ENCODE peak calls at places on chromosomes 4 and X, in four cellular contexts. One of them, this sample, is unnamed.

GRCh38 chr4:88027611-88028608 is 20.5 kb downstream of the PKD2 start:
- DNase-seq in nephron progenitor cell: no peak
- DNase-seq in CD4-positive, alpha-beta T cell: no peak
- DNase-seq in kidney epithelial cell: peak; percentile 72
- DNase-seq in this sample: no peak

GRCh38 chr4:1603413-1604135 is 80.5 kb downstream of the FAM53A start:
- DNase-seq in nephron progenitor cell: no peak
- DNase-seq in CD4-positive, alpha-beta T cell: no peak
- DNase-seq in kidney epithelial cell: no peak
- DNase-seq in this sample: no peak

GRCh38 chrX:85052636-85053343 is 49.1 kb downstream of the APOOL start:
- DNase-seq in nephron progenitor cell: no peak
- DNase-seq in CD4-positive, alpha-beta T cell: no peak
- DNase-seq in kidney epithelial cell: peak; percentile 7
- DNase-seq in this sample: no peak

GRCh38 chr4:80989921-80990544 is 40.5 kb upstream of the BMP3 start:
- DNase-seq in nephron progenitor cell: peak; percentile 15
- DNase-seq in CD4-positive, alpha-beta T cell: no peak
- DNase-seq in kidney epithelial cell: peak; percentile 18
- DNase-seq in this sample: no peak

GRCh38 chr4:134787315-134787714 is 585.7 kb upstream of the PABPC4L start:
- DNase-seq in nephron progenitor cell: no peak
- DNase-seq in CD4-positive, alpha-beta T cell: no peak
- DNase-seq in kidney epithelial cell: no peak
- DNase-seq in this sample: no peak

GRCh38 chr4:83170952-83171399 is 56.4 kb upstream of the PLAC8 start:
- DNase-seq in nephron progenitor cell: no peak
- DNase-seq in CD4-positive, alpha-beta T cell: no peak
- DNase-seq in kidney epithelial cell: no peak
- DNase-seq in this sample: no peak

GRCh38 chr4:183426507-183426906 is 17.9 kb upstream of the CDKN2AIP start:
- DNase-seq in nephron progenitor cell: no peak
- DNase-seq in CD4-positive, alpha-beta T cell: no peak
- DNase-seq in kidney epithelial cell: no peak
- DNase-seq in this sample: no peak

GRCh38 chr4:28799696-28800095 is 1920.5 kb upstream of the PCDH7 start:
- DNase-seq in nephron progenitor cell: no peak
- DNase-seq in CD4-positive, alpha-beta T cell: no peak
- DNase-seq in kidney epithelial cell: no peak
- DNase-seq in this sample: no peak

GRCh38 chr4:176268963-176269362 is at the start of gene ASB5:
- DNase-seq in nephron progenitor cell: no peak
- DNase-seq in CD4-positive, alpha-beta T cell: no peak
- DNase-seq in kidney epithelial cell: no peak
- DNase-seq in this sample: no peak

GRCh38 chr4:141569141-141569540 is 67.2 kb upstream of the IL15 start:
- DNase-seq in nephron progenitor cell: no peak
- DNase-seq in CD4-positive, alpha-beta T cell: no peak
- DNase-seq in kidney epithelial cell: no peak
- DNase-seq in this sample: no peak

GRCh38 chr4:7101692-7102515 is 34.0 kb upstream of the GRPEL1 start:
- DNase-seq in nephron progenitor cell: peak; percentile 71
- DNase-seq in CD4-positive, alpha-beta T cell: peak; percentile 18
- DNase-seq in kidney epithelial cell: peak; percentile 14
- DNase-seq in this sample: peak; percentile 34

GRCh38 chrX:109735241-109735744 is 2.2 kb upstream of the ACSL4 start:
- DNase-seq in nephron progenitor cell: no peak
- DNase-seq in CD4-positive, alpha-beta T cell: no peak
- DNase-seq in kidney epithelial cell: no peak
- DNase-seq in this sample: no peak

GRCh38 chr4:145301386-145302080 is 121.1 kb upstream of the OTUD4 start:
- DNase-seq in nephron progenitor cell: no peak
- DNase-seq in CD4-positive, alpha-beta T cell: no peak
- DNase-seq in kidney epithelial cell: no peak
- DNase-seq in this sample: no peak

GRCh38 chrX:318068-318738 is 393 bp downstream of the GTPBP6 start:
- DNase-seq in nephron progenitor cell: peak; percentile 98
- DNase-seq in CD4-positive, alpha-beta T cell: peak; percentile 95
- DNase-seq in kidney epithelial cell: peak; percentile 96
- DNase-seq in this sample: peak; percentile 87

GRCh38 chr4:55600640-55601039 is 8.6 kb upstream of the PDCL2 start:
- DNase-seq in nephron progenitor cell: no peak
- DNase-seq in CD4-positive, alpha-beta T cell: no peak
- DNase-seq in kidney epithelial cell: no peak
- DNase-seq in this sample: no peak

GRCh38 chr4:15354358-15354757 is 73.5 kb upstream of the C1QTNF7 start:
- DNase-seq in nephron progenitor cell: no peak
- DNase-seq in CD4-positive, alpha-beta T cell: no peak
- DNase-seq in kidney epithelial cell: no peak
- DNase-seq in this sample: no peak

GRCh38 chr4:89160806-89161205 is 49.5 kb downstream of the TIGD2 start:
- DNase-seq in nephron progenitor cell: no peak
- DNase-seq in CD4-positive, alpha-beta T cell: no peak
- DNase-seq in kidney epithelial cell: no peak
- DNase-seq in this sample: no peak

GRCh38 chr4:83329521-83330105 is 5.0 kb downstream of the HPSE start:
- DNase-seq in nephron progenitor cell: no peak
- DNase-seq in CD4-positive, alpha-beta T cell: no peak
- DNase-seq in kidney epithelial cell: no peak
- DNase-seq in this sample: no peak

DNA sequence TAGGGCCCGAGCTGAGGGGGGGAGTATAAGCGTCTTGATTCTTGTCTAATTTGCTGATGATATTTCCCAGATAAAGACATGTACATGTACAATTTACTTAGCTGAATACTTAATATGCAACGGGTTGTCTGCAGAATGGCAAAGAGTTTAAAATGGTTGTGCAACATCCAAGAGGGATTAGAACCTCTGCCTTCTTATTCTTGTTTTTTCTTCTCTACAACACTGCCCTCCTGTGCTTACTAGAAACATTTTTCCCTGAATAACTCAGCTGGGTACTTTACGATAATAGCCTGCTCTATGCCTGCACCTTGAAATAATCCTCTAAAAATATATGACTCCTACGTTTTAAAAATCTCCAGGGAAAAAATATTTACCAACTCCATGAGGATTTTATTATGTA is 41.8 kb downstream of the INTS12 start:
- DNase-seq in nephron progenitor cell: no peak
- DNase-seq in CD4-positive, alpha-beta T cell: no peak
- DNase-seq in kidney epithelial cell: no peak
- DNase-seq in this sample: no peak
- TF ChIP-seq CTCF in nephron progenitor cell: no peak
- TF ChIP-seq CTCF in CD4-positive, alpha-beta T cell: no peak
- TF ChIP-seq CTCF in kidney epithelial cell: peak; percentile 10
- TF ChIP-seq CTCF in this sample: no peak

GRCh38 chr4:149885896-149886295 is 70.3 kb upstream of the IQCM start:
- DNase-seq in nephron progenitor cell: no peak
- DNase-seq in CD4-positive, alpha-beta T cell: no peak
- DNase-seq in kidney epithelial cell: no peak
- DNase-seq in this sample: no peak

GRCh38 chr4:149884529-149885206 is 69.0 kb upstream of the IQCM start:
- DNase-seq in nephron progenitor cell: no peak
- DNase-seq in CD4-positive, alpha-beta T cell: no peak
- DNase-seq in kidney epithelial cell: no peak
- DNase-seq in this sample: no peak

GRCh38 chr4:149887091-149887490 is 71.4 kb upstream of the IQCM start:
- DNase-seq in nephron progenitor cell: no peak
- DNase-seq in CD4-positive, alpha-beta T cell: no peak
- DNase-seq in kidney epithelial cell: no peak
- DNase-seq in this sample: no peak

GRCh38 chr4:149891381-149891780 is 75.7 kb upstream of the IQCM start:
- DNase-seq in nephron progenitor cell: no peak
- DNase-seq in CD4-positive, alpha-beta T cell: no peak
- DNase-seq in kidney epithelial cell: no peak
- DNase-seq in this sample: no peak

GRCh38 chr4:149889976-149890375 is 74.3 kb upstream of the IQCM start:
- DNase-seq in nephron progenitor cell: no peak
- DNase-seq in CD4-positive, alpha-beta T cell: no peak
- DNase-seq in kidney epithelial cell: no peak
- DNase-seq in this sample: no peak
- TF ChIP-seq CTCF in nephron progenitor cell: no peak
- TF ChIP-seq CTCF in CD4-positive, alpha-beta T cell: no peak
- TF ChIP-seq CTCF in kidney epithelial cell: no peak
- TF ChIP-seq CTCF in this sample: no peak

GRCh38 chr4:70577220-70577927 is 14.7 kb upstream of the AMBN start:
- DNase-seq in nephron progenitor cell: peak; percentile 15
- DNase-seq in CD4-positive, alpha-beta T cell: no peak
- DNase-seq in kidney epithelial cell: no peak
- DNase-seq in this sample: no peak

GRCh38 chr4:70575964-70576363 is 16.1 kb upstream of the AMBN start:
- DNase-seq in nephron progenitor cell: no peak
- DNase-seq in CD4-positive, alpha-beta T cell: no peak
- DNase-seq in kidney epithelial cell: no peak
- DNase-seq in this sample: no peak

GRCh38 chr4:70570796-70571195 is 21.3 kb upstream of the AMBN start:
- DNase-seq in nephron progenitor cell: no peak
- DNase-seq in CD4-positive, alpha-beta T cell: no peak
- DNase-seq in kidney epithelial cell: no peak
- DNase-seq in this sample: no peak

GRCh38 chr4:70571772-70572171 is 20.3 kb upstream of the AMBN start:
- DNase-seq in nephron progenitor cell: peak; percentile 22
- DNase-seq in CD4-positive, alpha-beta T cell: no peak
- DNase-seq in kidney epithelial cell: no peak
- DNase-seq in this sample: no peak
- TF ChIP-seq CTCF in nephron progenitor cell: no peak
- TF ChIP-seq CTCF in CD4-positive, alpha-beta T cell: no peak
- TF ChIP-seq CTCF in kidney epithelial cell: no peak
- TF ChIP-seq CTCF in this sample: no peak

GRCh38 chrX:15971696-15972095 is 117.1 kb upstream of the AP1S2 start:
- DNase-seq in nephron progenitor cell: no peak
- DNase-seq in CD4-positive, alpha-beta T cell: no peak
- DNase-seq in kidney epithelial cell: no peak
- DNase-seq in this sample: no peak

GRCh38 chrX:15973941-15974340 is 119.3 kb upstream of the AP1S2 start:
- DNase-seq in nephron progenitor cell: no peak
- DNase-seq in CD4-positive, alpha-beta T cell: no peak
- DNase-seq in kidney epithelial cell: no peak
- DNase-seq in this sample: no peak

GRCh38 chrX:15977644-15978043 is 123.0 kb upstream of the AP1S2 start:
- DNase-seq in nephron progenitor cell: no peak
- DNase-seq in CD4-positive, alpha-beta T cell: no peak
- DNase-seq in kidney epithelial cell: no peak
- DNase-seq in this sample: no peak

GRCh38 chrX:15973299-15973698 is 118.7 kb upstream of the AP1S2 start:
- DNase-seq in nephron progenitor cell: no peak
- DNase-seq in CD4-positive, alpha-beta T cell: no peak
- DNase-seq in kidney epithelial cell: no peak
- DNase-seq in this sample: no peak
- TF ChIP-seq CTCF in nephron progenitor cell: peak; percentile 48
- TF ChIP-seq CTCF in CD4-positive, alpha-beta T cell: no peak
- TF ChIP-seq CTCF in kidney epithelial cell: peak; percentile 40
- TF ChIP-seq CTCF in this sample: no peak

GRCh38 chr4:3786196-3786869 is 20.1 kb downstream of the ADRA2C start:
- DNase-seq in nephron progenitor cell: no peak
- DNase-seq in CD4-positive, alpha-beta T cell: no peak
- DNase-seq in kidney epithelial cell: no peak
- DNase-seq in this sample: no peak
- TF ChIP-seq CTCF in nephron progenitor cell: no peak
- TF ChIP-seq CTCF in CD4-positive, alpha-beta T cell: no peak
- TF ChIP-seq CTCF in kidney epithelial cell: no peak
- TF ChIP-seq CTCF in this sample: no peak

GRCh38 chr4:143183513-143184216 is 1.1 kb upstream of the USP38 start:
- DNase-seq in nephron progenitor cell: no peak
- DNase-seq in CD4-positive, alpha-beta T cell: no peak
- DNase-seq in kidney epithelial cell: no peak
- DNase-seq in this sample: no peak

GRCh38 chr4:143184503-143185252 is at the start of gene USP38:
- DNase-seq in nephron progenitor cell: peak; percentile 88
- DNase-seq in CD4-positive, alpha-beta T cell: peak; percentile 80
- DNase-seq in kidney epithelial cell: peak; percentile 85
- DNase-seq in this sample: peak; percentile 73

GRCh38 chr4:143186202-143186601 is 1.5 kb downstream of the USP38 start:
- DNase-seq in nephron progenitor cell: no peak
- DNase-seq in CD4-positive, alpha-beta T cell: no peak
- DNase-seq in kidney epithelial cell: no peak
- DNase-seq in this sample: no peak

GRCh38 chr4:143185253-143186107 is 763 bp downstream of the USP38 start:
- DNase-seq in nephron progenitor cell: no peak
- DNase-seq in CD4-positive, alpha-beta T cell: peak; percentile 5
- DNase-seq in kidney epithelial cell: no peak
- DNase-seq in this sample: no peak

DNA sequence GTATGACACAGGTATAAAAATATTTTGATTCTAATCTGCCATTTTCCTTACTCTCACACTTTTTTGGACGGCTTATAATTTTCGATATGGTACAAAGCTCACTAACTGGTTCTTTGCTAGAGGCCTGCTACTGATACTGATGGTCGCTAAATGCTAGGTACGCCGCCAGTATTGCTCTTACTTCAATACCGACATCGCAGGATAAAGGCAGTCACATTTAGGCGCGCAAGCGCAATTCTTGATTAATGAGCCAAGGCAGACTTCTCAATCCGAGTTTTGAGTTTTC is 557 bp upstream of the USP38 start:
- DNase-seq in nephron progenitor cell: no peak
- DNase-seq in CD4-positive, alpha-beta T cell: no peak
- DNase-seq in kidney epithelial cell: no peak
- DNase-seq in this sample: no peak
- TF ChIP-seq CTCF in nephron progenitor cell: no peak
- TF ChIP-seq CTCF in CD4-positive, alpha-beta T cell: no peak
- TF ChIP-seq CTCF in kidney epithelial cell: no peak
- TF ChIP-seq CTCF in this sample: no peak

GRCh38 chr4:110780538-110780937 is 157.7 kb upstream of the PITX2 start:
- DNase-seq in nephron progenitor cell: no peak
- DNase-seq in CD4-positive, alpha-beta T cell: no peak
- DNase-seq in kidney epithelial cell: no peak
- DNase-seq in this sample: no peak
- TF ChIP-seq CTCF in nephron progenitor cell: no peak
- TF ChIP-seq CTCF in CD4-positive, alpha-beta T cell: no peak
- TF ChIP-seq CTCF in kidney epithelial cell: no peak
- TF ChIP-seq CTCF in this sample: no peak

DNA sequence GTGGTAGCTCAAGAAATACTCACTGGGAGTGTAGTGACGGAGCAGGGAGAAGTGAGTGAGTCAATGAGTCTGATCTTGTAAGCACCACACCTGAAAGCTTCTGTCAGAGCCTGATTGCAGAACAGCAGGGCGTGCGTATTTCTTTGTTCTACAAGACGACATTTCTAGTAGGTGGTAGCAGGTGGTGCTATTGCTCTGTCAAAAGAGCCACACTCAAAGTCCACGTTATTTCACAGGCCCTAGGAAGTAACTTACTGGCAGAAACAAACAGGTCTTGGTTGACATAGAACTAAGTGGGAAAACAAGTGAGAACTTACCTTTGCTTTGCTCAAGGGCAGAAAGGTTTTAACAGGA is 46.4 kb upstream of the SPRY1 start:
- DNase-seq in nephron progenitor cell: no peak
- DNase-seq in CD4-positive, alpha-beta T cell: no peak
- DNase-seq in kidney epithelial cell: no peak
- DNase-seq in this sample: no peak
- TF ChIP-seq CTCF in nephron progenitor cell: no peak
- TF ChIP-seq CTCF in CD4-positive, alpha-beta T cell: no peak
- TF ChIP-seq CTCF in kidney epithelial cell: no peak
- TF ChIP-seq CTCF in this sample: no peak